ENCODE peak calls at places on chromosomes 2 and 18, in six cellular contexts. Z is NCI-H1092; T is activated T-helper 1 cell treated with anti-CD3 and anti-CD28 coated beads, Interleukin-2, amount 50 U/mL, for 16 hours; C is stimulated activated CD4-positive, alpha-beta T cell treated with anti-CD3 and anti-CD28 coated beads, Interleukin-2, amount 100 ng/mL, for 4 hours; N is RWPE1; U is skeletal muscle cell. Q is an unnamed sample.

GRCh38 chr18:22173221-22173927 is 4.0 kb downstream of the GATA6 start:
- DNase-seq in N (no peak), T (no peak), C (no peak), U (no peak), Z (no peak), Q (no peak)

GRCh38 chr2:174546519-174547506 is 50.8 kb downstream of the WIPF1 start:
- DNase-seq in C (no peak), T (no peak), Z (peak; percentile 2), U (peak; percentile 11), N (no peak), Q (peak; percentile 53)

GRCh38 chr2:56444339-56444738 is 260.5 kb downstream of the CCDC85A start:
- DNase-seq in N (no peak), C (no peak), Z (peak; percentile 1), T (no peak), U (peak; percentile 23), Q (peak; percentile 42)

GRCh38 chr2:168613510-168613909 is 157.4 kb downstream of the CERS6 start:
- DNase-seq in N (no peak), Z (no peak), U (no peak), C (no peak), T (no peak), Q (no peak)

GRCh38 chr2:36771671-36772070 is 75.2 kb downstream of the VIT start:
- DNase-seq in U (no peak), N (no peak), Z (no peak), C (no peak), T (no peak), Q (no peak)

GRCh38 chr2:189411860-189412259 is 29.4 kb upstream of the WDR75 start:
- DNase-seq in N (peak; percentile 6), U (peak; percentile 97), C (no peak), T (no peak), Z (no peak), Q (no peak)

GRCh38 chr2:71943238-71944182 is 204.2 kb downstream of the CYP26B1 start:
- DNase-seq in T (no peak), N (no peak), C (no peak), Z (no peak), U (no peak), Q (no peak)

GRCh38 chr2:196249860-196250259 is 78.5 kb upstream of the STK17B start:
- DNase-seq in Z (no peak), N (no peak), U (no peak), C (no peak), T (no peak), Q (no peak)

GRCh38 chr2:130756041-130756720 is 841 bp downstream of the AMER3 start:
- DNase-seq in U (no peak), T (no peak), N (peak; percentile 60), C (no peak), Z (no peak), Q (no peak)

GRCh38 chr2:16425462-16426336 is 239.9 kb downstream of the CYRIA start:
- DNase-seq in C (no peak), Z (no peak), T (no peak), U (no peak), N (peak; percentile 7), Q (no peak)

GRCh38 chr2:119609337-119609736 is 65.1 kb downstream of the CFAP221 start:
- DNase-seq in C (no peak), N (no peak), Z (no peak), T (no peak), U (no peak), Q (no peak)

Q was measured in SHP77 treated with DMSO at 0.1 percent for 48 hours.